ENCODE peak calls at places on chromosomes 16 and 17, in nine cellular contexts. One of them, this sample, is unnamed.

GRCh38 chr16:77723108-77723514 is 797 bp downstream of the NUDT7 start:
- DNase-seq in pancreas: no peak
- DNase-seq in HT-29: peak
- DNase-seq in mesendoderm: no peak
- DNase-seq in GM19239: no peak
- DNase-seq in fibroblast of the conjunctiva: no peak
- DNase-seq in HS-27A: no peak
- DNase-seq in activated gamma-delta T cell treated with anti-CD3 and anti-CD28 coated beads, Interleukin-2, amount 50 U/mL, for 16 hours: no peak
- DNase-seq in RCC 7860: peak
- DNase-seq in this sample: peak

GRCh38 chr16:24670623-24671454 is 58.6 kb upstream of the TNRC6A start:
- DNase-seq in pancreas: peak
- DNase-seq in HT-29: no peak
- DNase-seq in mesendoderm: peak
- DNase-seq in GM19239: no peak
- DNase-seq in fibroblast of the conjunctiva: peak
- DNase-seq in HS-27A: peak
- DNase-seq in activated gamma-delta T cell treated with anti-CD3 and anti-CD28 coated beads, Interleukin-2, amount 50 U/mL, for 16 hours: no peak
- DNase-seq in RCC 7860: peak
- DNase-seq in this sample: peak

GRCh38 chr17:82977586-82977985 is 101.8 kb upstream of the METRNL start:
- DNase-seq in pancreas: no peak
- DNase-seq in HT-29: no peak
- DNase-seq in mesendoderm: no peak
- DNase-seq in GM19239: no peak
- DNase-seq in fibroblast of the conjunctiva: no peak
- DNase-seq in HS-27A: no peak
- DNase-seq in activated gamma-delta T cell treated with anti-CD3 and anti-CD28 coated beads, Interleukin-2, amount 50 U/mL, for 16 hours: no peak
- DNase-seq in RCC 7860: no peak
- DNase-seq in this sample: no peak

GRCh38 chr17:67129283-67129682 is 84.9 kb downstream of the CACNG1 start:
- DNase-seq in pancreas: no peak
- DNase-seq in HT-29: no peak
- DNase-seq in mesendoderm: no peak
- DNase-seq in GM19239: no peak
- DNase-seq in fibroblast of the conjunctiva: no peak
- DNase-seq in HS-27A: no peak
- DNase-seq in activated gamma-delta T cell treated with anti-CD3 and anti-CD28 coated beads, Interleukin-2, amount 50 U/mL, for 16 hours: no peak
- DNase-seq in RCC 7860: no peak
- DNase-seq in this sample: no peak

GRCh38 chr17:40564883-40565744 is at the start of gene CCR7:
- DNase-seq in pancreas: no peak
- DNase-seq in HT-29: no peak
- DNase-seq in mesendoderm: peak
- DNase-seq in GM19239: no peak
- DNase-seq in fibroblast of the conjunctiva: no peak
- DNase-seq in HS-27A: no peak
- DNase-seq in activated gamma-delta T cell treated with anti-CD3 and anti-CD28 coated beads, Interleukin-2, amount 50 U/mL, for 16 hours: peak
- DNase-seq in RCC 7860: no peak
- DNase-seq in this sample: no peak

GRCh38 chr16:84825896-84826557 is 6.2 kb downstream of the CRISPLD2 start:
- DNase-seq in pancreas: no peak
- DNase-seq in HT-29: no peak
- DNase-seq in mesendoderm: no peak
- DNase-seq in GM19239: no peak
- DNase-seq in fibroblast of the conjunctiva: no peak
- DNase-seq in HS-27A: no peak
- DNase-seq in activated gamma-delta T cell treated with anti-CD3 and anti-CD28 coated beads, Interleukin-2, amount 50 U/mL, for 16 hours: no peak
- DNase-seq in RCC 7860: no peak
- DNase-seq in this sample: peak

GRCh38 chr17:63402808-63403207 is 43.3 kb downstream of the CYB561 start:
- DNase-seq in pancreas: no peak
- DNase-seq in HT-29: no peak
- DNase-seq in mesendoderm: no peak
- DNase-seq in GM19239: no peak
- DNase-seq in fibroblast of the conjunctiva: peak
- DNase-seq in HS-27A: no peak
- DNase-seq in activated gamma-delta T cell treated with anti-CD3 and anti-CD28 coated beads, Interleukin-2, amount 50 U/mL, for 16 hours: no peak
- DNase-seq in RCC 7860: no peak
- DNase-seq in this sample: no peak

GRCh38 chr17:49120166-49120565 is 12.4 kb upstream of the B4GALNT2 start:
- DNase-seq in pancreas: no peak
- DNase-seq in HT-29: no peak
- DNase-seq in mesendoderm: no peak
- DNase-seq in GM19239: no peak
- DNase-seq in fibroblast of the conjunctiva: no peak
- DNase-seq in HS-27A: no peak
- DNase-seq in activated gamma-delta T cell treated with anti-CD3 and anti-CD28 coated beads, Interleukin-2, amount 50 U/mL, for 16 hours: no peak
- DNase-seq in RCC 7860: no peak
- DNase-seq in this sample: no peak

GRCh38 chr17:55577011-55577586 is 65.8 kb upstream of the SMIM36 start:
- DNase-seq in pancreas: no peak
- DNase-seq in HT-29: peak
- DNase-seq in mesendoderm: no peak
- DNase-seq in GM19239: no peak
- DNase-seq in fibroblast of the conjunctiva: peak
- DNase-seq in HS-27A: no peak
- DNase-seq in activated gamma-delta T cell treated with anti-CD3 and anti-CD28 coated beads, Interleukin-2, amount 50 U/mL, for 16 hours: no peak
- DNase-seq in RCC 7860: peak
- DNase-seq in this sample: peak

GRCh38 chr17:9022553-9023388 is 1.5 kb downstream of the NTN1 start:
- DNase-seq in pancreas: peak
- DNase-seq in HT-29: no peak
- DNase-seq in mesendoderm: peak
- DNase-seq in GM19239: peak
- DNase-seq in fibroblast of the conjunctiva: no peak
- DNase-seq in HS-27A: no peak
- DNase-seq in activated gamma-delta T cell treated with anti-CD3 and anti-CD28 coated beads, Interleukin-2, amount 50 U/mL, for 16 hours: no peak
- DNase-seq in RCC 7860: no peak
- DNase-seq in this sample: no peak

GRCh38 chr16:12406840-12407690 is 396.6 kb downstream of the CPPED1 start:
- DNase-seq in pancreas: no peak
- DNase-seq in HT-29: peak
- DNase-seq in mesendoderm: no peak
- DNase-seq in GM19239: no peak
- DNase-seq in fibroblast of the conjunctiva: no peak
- DNase-seq in HS-27A: no peak
- DNase-seq in activated gamma-delta T cell treated with anti-CD3 and anti-CD28 coated beads, Interleukin-2, amount 50 U/mL, for 16 hours: no peak
- DNase-seq in RCC 7860: peak
- DNase-seq in this sample: peak

GRCh38 chr17:61809816-61810392 is 53.4 kb downstream of the BRIP1 start:
- DNase-seq in pancreas: no peak
- DNase-seq in HT-29: peak
- DNase-seq in mesendoderm: no peak
- DNase-seq in GM19239: no peak
- DNase-seq in fibroblast of the conjunctiva: peak
- DNase-seq in HS-27A: no peak
- DNase-seq in activated gamma-delta T cell treated with anti-CD3 and anti-CD28 coated beads, Interleukin-2, amount 50 U/mL, for 16 hours: no peak
- DNase-seq in RCC 7860: no peak
- DNase-seq in this sample: peak

GRCh38 chr17:47816111-47816735 is 5.4 kb downstream of the OSBPL7 start:
- DNase-seq in pancreas: peak
- DNase-seq in HT-29: no peak
- DNase-seq in mesendoderm: no peak
- DNase-seq in GM19239: no peak
- DNase-seq in fibroblast of the conjunctiva: no peak
- DNase-seq in HS-27A: no peak
- DNase-seq in activated gamma-delta T cell treated with anti-CD3 and anti-CD28 coated beads, Interleukin-2, amount 50 U/mL, for 16 hours: no peak
- DNase-seq in RCC 7860: no peak
- DNase-seq in this sample: no peak

GRCh38 chr16:85462405-85463227 is 150.5 kb upstream of the GSE1 start:
- DNase-seq in pancreas: no peak
- DNase-seq in HT-29: no peak
- DNase-seq in mesendoderm: peak
- DNase-seq in GM19239: no peak
- DNase-seq in fibroblast of the conjunctiva: no peak
- DNase-seq in HS-27A: no peak
- DNase-seq in activated gamma-delta T cell treated with anti-CD3 and anti-CD28 coated beads, Interleukin-2, amount 50 U/mL, for 16 hours: no peak
- DNase-seq in RCC 7860: no peak
- DNase-seq in this sample: peak

GRCh38 chr17:51707216-51707615 is 446.9 kb downstream of the UTP18 start:
- DNase-seq in pancreas: no peak
- DNase-seq in HT-29: no peak
- DNase-seq in mesendoderm: peak
- DNase-seq in GM19239: no peak
- DNase-seq in fibroblast of the conjunctiva: no peak
- DNase-seq in HS-27A: no peak
- DNase-seq in activated gamma-delta T cell treated with anti-CD3 and anti-CD28 coated beads, Interleukin-2, amount 50 U/mL, for 16 hours: no peak
- DNase-seq in RCC 7860: no peak
- DNase-seq in this sample: no peak

GRCh38 chr16:88633684-88634140 is 4.7 kb upstream of the IL17C start:
- DNase-seq in pancreas: no peak
- DNase-seq in HT-29: peak
- DNase-seq in mesendoderm: peak
- DNase-seq in GM19239: peak
- DNase-seq in fibroblast of the conjunctiva: peak
- DNase-seq in HS-27A: no peak
- DNase-seq in activated gamma-delta T cell treated with anti-CD3 and anti-CD28 coated beads, Interleukin-2, amount 50 U/mL, for 16 hours: peak
- DNase-seq in RCC 7860: peak
- DNase-seq in this sample: peak

GRCh38 chr17:35244345-35245195 is 1.7 kb downstream of the SLFN5 start:
- DNase-seq in pancreas: peak
- DNase-seq in HT-29: peak
- DNase-seq in mesendoderm: peak
- DNase-seq in GM19239: peak
- DNase-seq in fibroblast of the conjunctiva: peak
- DNase-seq in HS-27A: no peak
- DNase-seq in activated gamma-delta T cell treated with anti-CD3 and anti-CD28 coated beads, Interleukin-2, amount 50 U/mL, for 16 hours: peak
- DNase-seq in RCC 7860: peak
- DNase-seq in this sample: peak

GRCh38 chr17:47188266-47188665 is 829 bp downstream of the CDC27 start:
- DNase-seq in pancreas: no peak
- DNase-seq in HT-29: peak
- DNase-seq in mesendoderm: peak
- DNase-seq in GM19239: no peak
- DNase-seq in fibroblast of the conjunctiva: peak
- DNase-seq in HS-27A: peak
- DNase-seq in activated gamma-delta T cell treated with anti-CD3 and anti-CD28 coated beads, Interleukin-2, amount 50 U/mL, for 16 hours: no peak
- DNase-seq in RCC 7860: no peak
- DNase-seq in this sample: peak

GRCh38 chr17:76150712-76151622 is 9.9 kb upstream of the FOXJ1 start:
- DNase-seq in pancreas: no peak
- DNase-seq in HT-29: no peak
- DNase-seq in mesendoderm: no peak
- DNase-seq in GM19239: no peak
- DNase-seq in fibroblast of the conjunctiva: no peak
- DNase-seq in HS-27A: no peak
- DNase-seq in activated gamma-delta T cell treated with anti-CD3 and anti-CD28 coated beads, Interleukin-2, amount 50 U/mL, for 16 hours: no peak
- DNase-seq in RCC 7860: no peak
- DNase-seq in this sample: no peak

GRCh38 chr16:19853973-19854876 is 30.4 kb downstream of the GPRC5B start:
- DNase-seq in pancreas: no peak
- DNase-seq in HT-29: no peak
- DNase-seq in mesendoderm: peak
- DNase-seq in GM19239: no peak
- DNase-seq in fibroblast of the conjunctiva: no peak
- DNase-seq in HS-27A: no peak
- DNase-seq in activated gamma-delta T cell treated with anti-CD3 and anti-CD28 coated beads, Interleukin-2, amount 50 U/mL, for 16 hours: no peak
- DNase-seq in RCC 7860: no peak
- DNase-seq in this sample: no peak

GRCh38 chr17:33234930-33235685 is 58.0 kb downstream of the ASIC2 start:
- DNase-seq in pancreas: peak
- DNase-seq in HT-29: no peak
- DNase-seq in mesendoderm: no peak
- DNase-seq in GM19239: no peak
- DNase-seq in fibroblast of the conjunctiva: peak
- DNase-seq in HS-27A: peak
- DNase-seq in activated gamma-delta T cell treated with anti-CD3 and anti-CD28 coated beads, Interleukin-2, amount 50 U/mL, for 16 hours: no peak
- DNase-seq in RCC 7860: peak
- DNase-seq in this sample: peak

GRCh38 chr17:5661486-5662125 is 77.3 kb upstream of the NLRP1 start:
- DNase-seq in pancreas: no peak
- DNase-seq in HT-29: no peak
- DNase-seq in mesendoderm: peak
- DNase-seq in GM19239: no peak
- DNase-seq in fibroblast of the conjunctiva: no peak
- DNase-seq in HS-27A: no peak
- DNase-seq in activated gamma-delta T cell treated with anti-CD3 and anti-CD28 coated beads, Interleukin-2, amount 50 U/mL, for 16 hours: no peak
- DNase-seq in RCC 7860: no peak
- DNase-seq in this sample: peak

GRCh38 chr16:72961115-72961832 is 86.7 kb downstream of the ZFHX3 start:
- DNase-seq in pancreas: no peak
- DNase-seq in HT-29: peak
- DNase-seq in mesendoderm: no peak
- DNase-seq in GM19239: no peak
- DNase-seq in fibroblast of the conjunctiva: no peak
- DNase-seq in HS-27A: no peak
- DNase-seq in activated gamma-delta T cell treated with anti-CD3 and anti-CD28 coated beads, Interleukin-2, amount 50 U/mL, for 16 hours: no peak
- DNase-seq in RCC 7860: no peak
- DNase-seq in this sample: no peak

GRCh38 chr17:11882716-11883115 is 114.6 kb downstream of the ZNF18 start:
- DNase-seq in pancreas: no peak
- DNase-seq in HT-29: no peak
- DNase-seq in mesendoderm: no peak
- DNase-seq in GM19239: no peak
- DNase-seq in fibroblast of the conjunctiva: no peak
- DNase-seq in HS-27A: no peak
- DNase-seq in activated gamma-delta T cell treated with anti-CD3 and anti-CD28 coated beads, Interleukin-2, amount 50 U/mL, for 16 hours: no peak
- DNase-seq in RCC 7860: no peak
- DNase-seq in this sample: no peak

GRCh38 chr17:50199211-50199633 is 2.2 kb downstream of the COL1A1 start:
- DNase-seq in pancreas: no peak
- DNase-seq in HT-29: no peak
- DNase-seq in mesendoderm: no peak
- DNase-seq in GM19239: no peak
- DNase-seq in fibroblast of the conjunctiva: no peak
- DNase-seq in HS-27A: no peak
- DNase-seq in activated gamma-delta T cell treated with anti-CD3 and anti-CD28 coated beads, Interleukin-2, amount 50 U/mL, for 16 hours: no peak
- DNase-seq in RCC 7860: no peak
- DNase-seq in this sample: no peak

GRCh38 chr17:56913000-56913866 is 616 bp downstream of the TRIM25 start:
- DNase-seq in pancreas: no peak
- DNase-seq in HT-29: peak
- DNase-seq in mesendoderm: peak
- DNase-seq in GM19239: no peak
- DNase-seq in fibroblast of the conjunctiva: no peak
- DNase-seq in HS-27A: no peak
- DNase-seq in activated gamma-delta T cell treated with anti-CD3 and anti-CD28 coated beads, Interleukin-2, amount 50 U/mL, for 16 hours: peak
- DNase-seq in RCC 7860: peak
- DNase-seq in this sample: no peak

GRCh38 chr17:69734656-69735055 is 320.2 kb downstream of the MAP2K6 start:
- DNase-seq in pancreas: no peak
- DNase-seq in HT-29: no peak
- DNase-seq in mesendoderm: peak
- DNase-seq in GM19239: no peak
- DNase-seq in fibroblast of the conjunctiva: no peak
- DNase-seq in HS-27A: no peak
- DNase-seq in activated gamma-delta T cell treated with anti-CD3 and anti-CD28 coated beads, Interleukin-2, amount 50 U/mL, for 16 hours: no peak
- DNase-seq in RCC 7860: no peak
- DNase-seq in this sample: no peak

GRCh38 chr17:70604854-70605253 is 435.5 kb downstream of the KCNJ2 start:
- DNase-seq in pancreas: no peak
- DNase-seq in HT-29: no peak
- DNase-seq in mesendoderm: peak
- DNase-seq in GM19239: no peak
- DNase-seq in fibroblast of the conjunctiva: no peak
- DNase-seq in HS-27A: no peak
- DNase-seq in activated gamma-delta T cell treated with anti-CD3 and anti-CD28 coated beads, Interleukin-2, amount 50 U/mL, for 16 hours: no peak
- DNase-seq in RCC 7860: no peak
- DNase-seq in this sample: no peak

This sample was measured in M059J.